ENCODE peak calls at places on chromosomes 16 and 17, in seven cellular contexts. P is AG10803; Z is right lobe of liver; E is body of pancreas; K is stimulated activated CD4-positive, alpha-beta T cell treated with anti-CD3 and anti-CD28 coated beads, Interleukin-15, amount 100 ng/mL, for 24 hours; G is substantia nigra; I is CD4-positive, alpha-beta T cell. H is an unnamed sample.

GRCh38 chr17:12730931-12731521 is 58.3 kb upstream of the ARHGAP44 start:
- DNase-seq in P (peak; percentile 38), Z (no peak), E (peak; percentile 91), K (no peak), G (no peak), I (no peak), H (no peak)

GRCh38 chr16:10037771-10038170 is 144.5 kb downstream of the GRIN2A start:
- DNase-seq in P (peak; percentile 12), Z (no peak), E (no peak), K (no peak), G (no peak), I (no peak), H (no peak)

GRCh38 chr17:66383353-66383752 is 80.9 kb downstream of the PRKCA start:
- DNase-seq in P (peak; percentile 95), Z (no peak), E (no peak), K (no peak), G (no peak), I (no peak), H (no peak)

GRCh38 chr17:40926341-40926740 is 11.1 kb downstream of the KRT23 start:
- DNase-seq in P (no peak), Z (no peak), E (no peak), K (no peak), G (no peak), I (no peak), H (no peak)

GRCh38 chr17:74176546-74177001 is 26.9 kb upstream of the RPL38 start:
- DNase-seq in P (peak; percentile 57), Z (no peak), E (peak; percentile 62), K (peak; percentile 66), G (peak; percentile 16), I (no peak), H (peak; percentile 12)

GRCh38 chr17:42783062-42783777 is 2.8 kb downstream of the WNK4 start:
- DNase-seq in P (peak; percentile 78), Z (no peak), E (no peak), K (peak; percentile 12), G (no peak), I (no peak), H (no peak)

GRCh38 chr16:65717006-65717720 is 595.3 kb upstream of the CDH11 start:
- DNase-seq in P (no peak), Z (no peak), E (no peak), K (no peak), G (no peak), I (no peak), H (no peak)

GRCh38 chr16:85524365-85524629 is 88.8 kb upstream of the GSE1 start:
- DNase-seq in P (no peak), Z (no peak), E (no peak), K (no peak), G (no peak), I (no peak), H (no peak)

GRCh38 chr16:84643180-84643583 is 5.1 kb upstream of the KLHL36 start:
- DNase-seq in P (peak; percentile 96), Z (peak; percentile 79), E (peak; percentile 70), K (no peak), G (peak; percentile 28), I (no peak), H (no peak)

GRCh38 chr17:40795019-40795667 is 4.6 kb downstream of the KRT28 start:
- DNase-seq in P (no peak), Z (no peak), E (no peak), K (no peak), G (no peak), I (no peak), H (no peak)

GRCh38 chr17:77124192-77124908 is 16.4 kb upstream of the SEC14L1 start:
- DNase-seq in P (peak; percentile 60), Z (no peak), E (peak; percentile 66), K (no peak), G (peak; percentile 31), I (no peak), H (no peak)

GRCh38 chr16:48158296-48158695 is 2.5 kb upstream of the ABCC12 start:
- DNase-seq in P (peak; percentile 42), Z (no peak), E (no peak), K (peak; percentile 64), G (no peak), I (no peak), H (no peak)

GRCh38 chr17:82217530-82218204 is 5.0 kb upstream of the CCDC57 start:
- DNase-seq in P (peak; percentile 95), Z (peak; percentile 78), E (peak; percentile 77), K (no peak), G (peak; percentile 66), I (no peak), H (no peak)

GRCh38 chr17:330993-331701 is 21.5 kb downstream of the RPH3AL start:
- DNase-seq in P (no peak), Z (peak; percentile 47), E (peak; percentile 58), K (peak; percentile 15), G (peak; percentile 37), I (peak; percentile 29), H (peak; percentile 33)

GRCh38 chr17:60398227-60398959 is 6.5 kb upstream of the USP32 start:
- DNase-seq in P (no peak), Z (no peak), E (peak; percentile 22), K (no peak), G (no peak), I (no peak), H (no peak)

GRCh38 chr16:89051521-89052166 is 42.0 kb upstream of the ACSF3 start:
- DNase-seq in P (no peak), Z (no peak), E (no peak), K (no peak), G (peak; percentile 18), I (no peak), H (no peak)

GRCh38 chr16:11398851-11399250 is 53.6 kb downstream of the RMI2 start:
- DNase-seq in P (no peak), Z (no peak), E (no peak), K (no peak), G (no peak), I (no peak), H (no peak)

GRCh38 chr16:1119766-1120611 is 23.9 kb upstream of the C1QTNF8 start:
- DNase-seq in P (no peak), Z (no peak), E (no peak), K (no peak), G (no peak), I (no peak), H (no peak)

GRCh38 chr17:82863941-82864720 is 24.3 kb upstream of the ZNF750 start:
- DNase-seq in P (peak; percentile 87), Z (no peak), E (no peak), K (peak; percentile 88), G (no peak), I (peak; percentile 82), H (peak; percentile 83)

GRCh38 chr17:7137182-7137943 is 22.7 kb upstream of the ASGR2 start:
- DNase-seq in P (no peak), Z (no peak), E (peak; percentile 47), K (no peak), G (no peak), I (no peak), H (no peak)

GRCh38 chr17:81115749-81116464 is 49.4 kb upstream of the PVALEF start:
- DNase-seq in P (no peak), Z (no peak), E (no peak), K (no peak), G (peak; percentile 39), I (no peak), H (no peak)

GRCh38 chr17:72458301-72458700 is 337.5 kb downstream of the SOX9 start:
- DNase-seq in P (no peak), Z (no peak), E (no peak), K (no peak), G (no peak), I (no peak), H (no peak)

GRCh38 chr17:15307686-15308085 is 33.7 kb downstream of the TEKT3 start:
- DNase-seq in P (peak; percentile 35), Z (no peak), E (no peak), K (no peak), G (no peak), I (no peak), H (no peak)

GRCh38 chr16:27463741-27464662 is 62.0 kb downstream of the IL21R start:
- DNase-seq in P (no peak), Z (no peak), E (no peak), K (peak; percentile 43), G (no peak), I (peak; percentile 50), H (peak; percentile 71)

GRCh38 chr16:24853830-24854229 is 8.1 kb downstream of the SLC5A11 start:
- DNase-seq in P (peak; percentile 25), Z (no peak), E (no peak), K (no peak), G (peak; percentile 86), I (no peak), H (no peak)

GRCh38 chr17:46964315-46965265 is 14.5 kb downstream of the RPRML start:
- DNase-seq in P (no peak), Z (no peak), E (no peak), K (no peak), G (no peak), I (no peak), H (no peak)

GRCh38 chr17:64262125-64262421 is 987 bp downstream of the TEX2 start:
- DNase-seq in P (no peak), Z (no peak), E (no peak), K (peak; percentile 7), G (no peak), I (no peak), H (no peak)

GRCh38 chr16:28884045-28884444 is 5.8 kb downstream of the ATP2A1 start:
- DNase-seq in P (no peak), Z (no peak), E (no peak), K (no peak), G (no peak), I (no peak), H (no peak)

GRCh38 chr17:80599546-80600305 is 55.1 kb downstream of the RPTOR start:
- DNase-seq in P (peak; percentile 40), Z (no peak), E (peak; percentile 9), K (peak; percentile 25), G (no peak), I (no peak), H (no peak)

GRCh38 chr16:84477661-84478060 is 26.8 kb downstream of the MEAK7 start:
- DNase-seq in P (no peak), Z (no peak), E (no peak), K (no peak), G (no peak), I (no peak), H (no peak)

GRCh38 chr17:67051837-67052236 is 7.5 kb downstream of the CACNG1 start:
- DNase-seq in P (no peak), Z (no peak), E (no peak), K (no peak), G (no peak), I (no peak), H (no peak)

H was measured in T-cell.